ENCODE peak calls at places on chromosomes 11 and 22, in six cellular contexts. E, P, H, R, T and Z are unnamed samples.

GRCh38 chr11:65087827-65088226 is 3.8 kb downstream of the ZFPL1 start:
- DNase-seq in E (no peak), P (no peak), H (no peak), R (no peak), T (no peak), Z (no peak)

GRCh38 chr11:61700221-61700620 is 20.0 kb downstream of the DAGLA start:
- DNase-seq in E (no peak), P (no peak), H (no peak), R (peak), T (peak), Z (no peak)

GRCh38 chr11:97611345-97611744 is 1221.5 kb downstream of the JRKL start:
- DNase-seq in E (no peak), P (no peak), H (no peak), R (no peak), T (no peak), Z (no peak)

GRCh38 chr22:41482319-41482935 is 13.5 kb downstream of the ACO2 start:
- DNase-seq in E (no peak), P (no peak), H (no peak), R (no peak), T (no peak), Z (no peak)

GRCh38 chr11:50088231-50088630 is 55.6 kb downstream of the OR4C45 start:
- DNase-seq in E (no peak), P (no peak), H (no peak), R (no peak), T (no peak), Z (no peak)

GRCh38 chr11:71369411-71369810 is 78.8 kb downstream of the DHCR7 start:
- DNase-seq in E (no peak), P (no peak), H (no peak), R (no peak), T (no peak), Z (no peak)

GRCh38 chr22:40641269-40641668 is 4.8 kb upstream of the MRTFA start:
- DNase-seq in E (no peak), P (no peak), H (no peak), R (no peak), T (peak), Z (no peak)

GRCh38 chr22:39519681-39520053 is 695 bp upstream of the ATF4 start:
- DNase-seq in E (no peak), P (no peak), H (no peak), R (no peak), T (no peak), Z (no peak)

GRCh38 chr11:66579017-66579606 is 10.7 kb upstream of the CTSF start:
- DNase-seq in E (peak), P (peak), H (peak), R (peak), T (peak), Z (peak)

GRCh38 chr22:23910496-23911190 is 16.5 kb downstream of the MIF start:
- DNase-seq in E (no peak), P (no peak), H (peak), R (no peak), T (no peak), Z (no peak)

GRCh38 chr11:8484251-8484650 is 109.8 kb downstream of the STK33 start:
- DNase-seq in E (no peak), P (no peak), H (no peak), R (no peak), T (no peak), Z (no peak)

GRCh38 chr11:57544566-57544965 is 7.2 kb downstream of the SMTNL1 start:
- DNase-seq in E (no peak), P (no peak), H (no peak), R (no peak), T (no peak), Z (no peak)

DNA sequence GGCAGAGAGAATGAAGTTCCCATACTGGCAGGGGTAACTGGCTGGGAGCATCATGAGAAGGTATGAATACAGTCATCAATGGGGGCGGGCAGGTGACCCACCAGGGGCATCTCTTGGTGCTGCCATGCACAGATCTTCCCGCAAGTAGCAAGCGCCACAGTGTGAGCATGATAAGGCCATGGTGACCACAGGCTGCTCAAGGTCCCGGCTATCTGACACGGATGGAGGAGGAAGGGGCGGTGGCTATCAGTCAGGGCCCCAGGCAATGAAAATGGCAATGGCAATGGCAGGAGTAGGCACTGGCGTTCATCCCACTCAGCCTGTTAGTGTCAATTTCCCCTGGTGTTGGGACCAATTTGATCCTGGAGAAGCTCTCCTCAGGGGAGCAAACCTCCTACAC is 21.6 kb downstream of the ASCL2 start:
- DNase-seq in E (no peak), P (no peak), H (no peak), R (no peak), T (no peak), Z (no peak)
- TF ChIP-seq POLR2A in E (no peak), P (no peak), H (no peak), R (no peak), T (no peak), Z (no peak)

DNA sequence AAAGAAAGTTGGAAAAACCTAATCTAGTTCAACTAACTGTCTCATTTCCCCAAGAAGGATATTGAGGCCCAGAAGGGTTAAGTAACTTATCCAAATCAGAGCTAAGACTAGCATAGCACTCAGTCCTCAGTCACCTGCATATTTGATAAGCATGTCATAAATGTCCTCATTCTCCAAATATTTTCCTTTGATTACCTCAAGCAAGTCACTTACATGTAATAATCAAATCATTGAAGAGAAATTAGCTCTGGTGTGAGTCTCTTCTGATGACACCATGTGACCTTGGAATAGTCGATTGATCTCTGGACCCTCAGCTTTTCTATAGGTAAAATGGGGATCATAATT is 48.8 kb upstream of the PICALM start:
- DNase-seq in E (no peak), P (no peak), H (no peak), R (no peak), T (no peak), Z (no peak)
- TF ChIP-seq POLR2AphosphoS5 in E (no peak), P (no peak), H (no peak), R (no peak), T (no peak), Z (no peak)

GRCh38 chr11:33721984-33722383 is 14.2 kb downstream of the CD59 start:
- DNase-seq in E (no peak), P (no peak), H (no peak), R (no peak), T (no peak), Z (no peak)

GRCh38 chr11:33721291-33721840 is 14.9 kb downstream of the CD59 start:
- DNase-seq in E (peak), P (no peak), H (no peak), R (no peak), T (no peak), Z (no peak)

GRCh38 chr11:33723238-33723881 is 12.9 kb downstream of the CD59 start:
- DNase-seq in E (peak), P (no peak), H (no peak), R (no peak), T (peak), Z (no peak)

GRCh38 chr11:33724644-33725035 is 11.6 kb downstream of the CD59 start:
- DNase-seq in E (peak), P (no peak), H (no peak), R (peak), T (no peak), Z (no peak)

GRCh38 chr11:33722579-33723234 is 13.5 kb downstream of the CD59 start:
- DNase-seq in E (peak), P (no peak), H (no peak), R (no peak), T (peak), Z (no peak)
- TF ChIP-seq POLR2A in E (no peak), P (no peak), H (no peak), R (no peak), T (no peak), Z (peak)

GRCh38 chr22:36359172-36359973 is 28.4 kb downstream of the MYH9 start:
- DNase-seq in E (no peak), P (no peak), H (no peak), R (no peak), T (no peak), Z (no peak)

GRCh38 chr22:36356708-36357694 is 30.8 kb downstream of the MYH9 start:
- DNase-seq in E (no peak), P (no peak), H (no peak), R (no peak), T (no peak), Z (no peak)

GRCh38 chr22:36360871-36361383 is 26.8 kb downstream of the MYH9 start:
- DNase-seq in E (peak), P (no peak), H (no peak), R (no peak), T (no peak), Z (no peak)

GRCh38 chr22:36360011-36360410 is 27.8 kb downstream of the MYH9 start:
- DNase-seq in E (no peak), P (no peak), H (no peak), R (no peak), T (no peak), Z (no peak)

DNA sequence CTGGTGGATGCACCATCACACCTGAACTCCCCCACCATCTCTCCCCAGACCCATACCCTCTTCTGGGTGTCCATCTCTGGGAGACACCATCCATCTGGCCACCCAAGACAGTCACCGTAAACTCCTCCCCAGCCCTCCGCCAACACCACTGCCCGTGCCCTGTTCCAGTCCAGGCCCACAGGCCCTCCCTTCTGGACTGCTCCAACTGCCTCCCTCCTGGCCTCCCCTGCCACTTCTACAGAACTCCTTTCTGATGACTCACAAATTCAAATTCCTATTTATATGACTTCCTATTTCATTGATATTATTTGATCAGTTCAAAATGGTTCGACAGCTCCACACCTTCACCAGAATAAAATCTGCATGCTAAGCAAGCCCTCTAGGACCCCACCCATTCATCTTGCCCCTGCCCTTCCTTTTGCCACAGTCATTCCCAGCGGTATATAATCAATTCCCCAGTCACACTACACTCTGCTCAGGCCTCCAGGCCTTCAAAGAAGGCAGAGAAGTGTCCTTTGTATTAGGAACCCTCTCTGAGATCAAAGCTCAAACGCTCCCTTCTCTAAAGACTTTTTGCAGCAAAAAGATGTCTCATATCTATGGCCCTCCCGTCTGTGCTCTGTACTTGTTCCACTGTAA is 29.1 kb downstream of the MYH9 start:
- DNase-seq in E (no peak), P (no peak), H (no peak), R (no peak), T (no peak), Z (no peak)
- TF ChIP-seq POLR2AphosphoS5 in E (peak), P (peak), H (no peak), R (no peak), T (no peak), Z (no peak)

GRCh38 chr11:1568451-1568911 is 3.6 kb downstream of the DUSP8 start:
- DNase-seq in E (no peak), P (peak), H (peak), R (no peak), T (no peak), Z (peak)

GRCh38 chr11:1570531-1570895 is 1.6 kb downstream of the DUSP8 start:
- DNase-seq in E (no peak), P (no peak), H (no peak), R (no peak), T (no peak), Z (no peak)

GRCh38 chr11:1570896-1571759 is 943 bp downstream of the DUSP8 start:
- DNase-seq in E (no peak), P (peak), H (no peak), R (peak), T (no peak), Z (no peak)

GRCh38 chr11:1569251-1569780 is 2.8 kb downstream of the DUSP8 start:
- DNase-seq in E (no peak), P (peak), H (no peak), R (no peak), T (no peak), Z (no peak)

GRCh38 chr11:1570001-1570453 is 2.0 kb downstream of the DUSP8 start:
- DNase-seq in E (no peak), P (peak), H (no peak), R (no peak), T (no peak), Z (no peak)
- TF ChIP-seq POLR2A in E (no peak), P (no peak), H (no peak), R (no peak), T (no peak), Z (no peak)

GRCh38 chr11:3738241-3738640 is 59.1 kb downstream of the NUP98 start:
- DNase-seq in E (no peak), P (no peak), H (no peak), R (no peak), T (no peak), Z (no peak)
- TF ChIP-seq POLR2AphosphoS5 in E (no peak), P (no peak), H (no peak), R (no peak), T (no peak), Z (no peak)

DNA sequence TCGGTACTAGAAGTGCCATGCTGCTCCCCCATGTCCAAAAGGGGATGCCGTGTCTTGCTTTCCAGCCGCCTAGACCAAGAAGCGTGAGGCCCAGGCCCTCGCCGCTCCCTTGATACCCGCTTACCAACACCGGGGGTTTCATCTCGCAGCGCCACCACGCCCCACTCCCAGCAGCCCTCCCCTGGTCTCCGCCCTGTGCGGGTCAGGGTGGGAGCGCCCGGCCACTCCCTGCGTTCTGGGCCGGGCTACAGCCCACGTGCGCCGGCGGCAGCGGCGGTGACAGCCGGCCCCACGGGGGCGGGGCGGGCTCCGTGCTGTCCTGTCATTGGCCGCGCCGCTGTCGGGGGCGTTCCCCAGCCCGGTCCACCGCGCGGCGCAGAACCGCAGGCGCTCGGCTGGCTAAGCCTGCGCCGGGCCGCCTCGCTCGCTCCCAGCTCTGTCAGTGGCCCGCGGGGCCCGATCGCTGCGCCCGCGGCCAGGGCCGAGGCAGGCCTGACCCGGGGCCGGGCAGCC is at the start of gene MICAL2:
- DNase-seq in E (peak), P (peak), H (peak), R (peak), T (peak), Z (peak)
- TF ChIP-seq POLR2A in E (peak), P (no peak), H (peak), R (no peak), T (peak), Z (no peak)

GRCh38 chr11:119309953-119310681 is 6.8 kb downstream of the MCAM start:
- DNase-seq in E (no peak), P (no peak), H (no peak), R (no peak), T (no peak), Z (no peak)
- TF ChIP-seq POLR2AphosphoS5 in E (no peak), P (no peak), H (no peak), R (no peak), T (no peak), Z (no peak)

DNA sequence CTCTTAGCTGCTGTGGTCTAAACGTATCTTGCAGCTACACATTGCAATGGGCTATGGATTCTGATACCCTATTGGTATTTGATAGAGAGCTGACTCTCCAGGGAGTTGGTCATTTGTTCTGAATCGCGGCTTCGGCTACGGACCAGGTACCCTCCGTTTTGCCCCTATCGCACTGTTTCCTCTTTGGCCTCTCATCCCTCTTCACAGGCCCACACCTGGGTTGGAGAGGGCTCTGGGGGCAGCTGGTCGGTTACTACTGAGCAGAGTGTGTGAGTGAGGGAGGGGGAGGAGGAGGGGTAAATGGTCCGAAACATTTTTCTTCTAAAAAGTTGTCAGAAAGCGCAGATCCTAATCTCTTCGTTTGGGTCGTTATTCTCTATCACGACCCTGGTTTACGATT is 48.8 kb upstream of the HSD17B12 start:
- DNase-seq in E (no peak), P (no peak), H (no peak), R (no peak), T (no peak), Z (no peak)
- TF ChIP-seq POLR2A in E (no peak), P (no peak), H (no peak), R (no peak), T (no peak), Z (no peak)